ENCODE peak calls at places on chromosomes 3 and 15, in six cellular contexts. B, N, T, P, S and I are unnamed samples. For H3K4me1, the result is how much of the 10 kb centered on the place peaks cover.

GRCh38 chr3:174495928-174496327 is 363.2 kb upstream of the NAALADL2 start:
- DNase-seq in T (no peak), N (no peak), B (no peak), S (no peak), P (no peak), I (no peak)

GRCh38 chr15:101501703-101502373 is 12.3 kb upstream of the PCSK6 start:
- DNase-seq in P (no peak), S (no peak), N (peak), T (peak), B (no peak), I (no peak)

GRCh38 chr3:30193625-30194044 is 412.8 kb upstream of the TGFBR2 start:
- DNase-seq in N (no peak), B (no peak), T (no peak), P (no peak), S (no peak), I (peak)

GRCh38 chr3:89364309-89364708 is 256.9 kb downstream of the EPHA3 start:
- DNase-seq in S (no peak), B (no peak), N (no peak), T (no peak), P (no peak), I (no peak)

GRCh38 chr3:64344721-64345207 is 119.5 kb upstream of the PRICKLE2 start:
- DNase-seq in T (peak), P (no peak), N (no peak), S (no peak), B (peak), I (peak)

GRCh38 chr3:149277338-149277813 is 55.7 kb upstream of the CP start:
- DNase-seq in S (no peak), B (no peak), P (peak), N (no peak), T (no peak), I (peak)

GRCh38 chr3:93843981-93844380 is 129.7 kb downstream of the PROS1 start:
- DNase-seq in T (no peak), S (peak), B (no peak), P (no peak), N (no peak), I (no peak)

GRCh38 chr3:132135628-132136333 is 101.0 kb upstream of the CPNE4 start:
- DNase-seq in B (no peak), N (no peak), T (peak), S (no peak), P (no peak), I (no peak)

GRCh38 chr15:63351170-63351569 is 30.5 kb downstream of the CA12 start:
- DNase-seq in N (no peak), T (no peak), S (no peak), B (no peak), P (peak), I (no peak)

GRCh38 chr15:63353887-63354286 is 27.8 kb downstream of the CA12 start:
- DNase-seq in S (no peak), T (no peak), P (peak), N (no peak), B (peak), I (no peak)

GRCh38 chr15:63352808-63353207 is 28.8 kb downstream of the CA12 start:
- DNase-seq in N (no peak), P (no peak), T (no peak), B (no peak), S (no peak), I (no peak)

GRCh38 chr15:63354771-63355650 is 26.6 kb downstream of the CA12 start:
- DNase-seq in T (no peak), S (no peak), P (peak), N (no peak), B (peak), I (peak)

DNA sequence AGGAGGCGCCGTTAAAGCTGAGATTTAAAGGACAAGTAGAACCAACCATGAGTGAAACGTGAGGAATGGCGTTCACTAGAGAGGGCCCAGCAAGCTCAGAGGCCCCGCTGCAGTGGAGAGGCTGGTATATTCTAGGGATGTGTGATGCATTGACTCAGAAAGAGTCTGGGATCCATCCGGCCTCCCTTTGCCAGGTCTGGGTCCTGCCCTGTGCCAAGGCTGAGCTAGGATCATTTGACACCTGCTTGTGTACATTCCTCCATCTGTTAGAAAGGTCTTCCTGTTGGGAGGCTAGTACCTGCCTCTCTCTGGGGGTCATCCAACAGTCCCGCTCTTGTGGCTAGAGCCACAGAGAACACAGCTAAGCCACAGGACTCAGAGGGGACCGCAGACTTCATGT is 28.4 kb downstream of the CA12 start:
- DNase-seq in P (no peak), T (no peak), B (peak), S (no peak), N (no peak), I (no peak)
- TF ChIP-seq CTCF in P (no peak), T (no peak), B (no peak), S (no peak), N (no peak), I (no peak)

GRCh38 chr3:16516695-16517481 is 3.4 kb upstream of the RFTN1 start:
- DNase-seq in P (no peak), N (no peak), S (peak), B (no peak), T (no peak), I (no peak)

GRCh38 chr3:16513141-16514020 is at the start of gene RFTN1:
- DNase-seq in S (peak), P (peak), T (peak), N (peak), B (no peak), I (no peak)

GRCh38 chr3:16514021-16514700 is 662 bp upstream of the RFTN1 start:
- DNase-seq in P (no peak), B (no peak), N (no peak), S (no peak), T (no peak), I (no peak)

GRCh38 chr3:16514799-16515353 is 1.4 kb upstream of the RFTN1 start:
- DNase-seq in N (no peak), S (no peak), P (no peak), T (no peak), B (no peak), I (no peak)

GRCh38 chr3:16515885-16516420 is 2.5 kb upstream of the RFTN1 start:
- DNase-seq in P (no peak), T (no peak), S (no peak), B (no peak), N (no peak), I (no peak)
- H3K4me1 ChIP-seq in P (under half), T (under half), S (under half), B (under half), N (under half), I (under half)

GRCh38 chr3:80559701-80560100 is 791.9 kb upstream of the ROBO1 start:
- DNase-seq in P (no peak), B (no peak), N (no peak), S (no peak), T (no peak), I (no peak)
- TF ChIP-seq CTCF in P (no peak), B (no peak), N (no peak), S (no peak), T (peak), I (no peak)

DNA sequence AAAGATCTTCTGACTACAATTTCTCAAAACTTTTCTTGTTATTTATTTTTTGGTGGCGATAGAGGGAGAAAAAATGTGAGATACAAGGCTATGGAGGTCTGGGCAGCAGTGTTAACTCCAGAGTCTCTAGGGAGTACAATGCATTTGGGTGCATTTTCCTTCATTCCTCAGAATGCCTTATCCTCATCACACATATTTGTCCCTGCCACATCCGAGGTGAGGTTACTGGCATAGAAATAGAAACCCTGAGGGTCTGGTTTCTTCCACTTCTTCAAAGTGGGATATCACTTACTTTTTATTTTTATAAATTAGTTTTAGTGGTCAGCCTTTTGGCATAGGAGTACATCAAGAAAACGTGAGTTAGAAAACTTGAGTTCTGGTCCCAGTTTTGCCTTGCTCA is 150.4 kb downstream of the TIGIT start:
- DNase-seq in T (no peak), S (no peak), B (no peak), N (no peak), P (no peak), I (no peak)
- H3K4me1 ChIP-seq in T (under half), S (under half), B (under half), N (half or more), P (under half), I (under half)

GRCh38 chr3:172666181-172666872 is 44.5 kb downstream of the NCEH1 start:
- DNase-seq in B (no peak), T (no peak), P (no peak), N (no peak), S (no peak), I (no peak)
- TF ChIP-seq CTCF in B (no peak), T (no peak), P (no peak), N (no peak), S (no peak), I (no peak)